ENCODE peak calls at places on chromosome 12, in five cellular contexts. O, Y, B, N and K are unnamed samples. For H3K4me1 and H3K36me3, the result is how much of the 10 kb centered on the place peaks cover.

GRCh38 chr12:14416658-14417057 is 51.2 kb downstream of the ATF7IP start:
- DNase-seq in B (no peak), N (no peak), Y (no peak), O (no peak), K (peak)

GRCh38 chr12:16130359-16130758 is 147.1 kb downstream of the SLC15A5 start:
- DNase-seq in Y (no peak), N (no peak), B (no peak), O (no peak), K (no peak)

GRCh38 chr12:11795910-11796459 is 146.5 kb downstream of the ETV6 start:
- DNase-seq in Y (no peak), O (no peak), B (no peak), N (no peak), K (no peak)

GRCh38 chr12:132474237-132474741 is 15.7 kb upstream of the FBRSL1 start:
- DNase-seq in Y (no peak), B (peak), N (no peak), O (peak), K (no peak)

GRCh38 chr12:119412811-119413794 is 78.6 kb downstream of the CCDC60 start:
- DNase-seq in Y (peak), N (peak), B (peak), O (no peak), K (peak)

GRCh38 chr12:127677537-127678131 is 589.3 kb upstream of the TMEM132C start:
- DNase-seq in N (peak), B (peak), Y (peak), O (no peak), K (peak)

GRCh38 chr12:48003226-48004038 is 844 bp downstream of the COL2A1 start:
- DNase-seq in N (no peak), B (no peak), O (no peak), Y (no peak), K (peak)

GRCh38 chr12:5191803-5192538 is 148.3 kb downstream of the KCNA5 start:
- DNase-seq in Y (no peak), O (no peak), B (no peak), N (no peak), K (no peak)

GRCh38 chr12:66636771-66637170 is 42.1 kb downstream of the GRIP1 start:
- DNase-seq in B (peak), N (no peak), Y (no peak), O (no peak), K (no peak)

GRCh38 chr12:58537278-58537677 is 383.0 kb downstream of the LRIG3 start:
- DNase-seq in N (no peak), Y (no peak), O (no peak), B (no peak), K (no peak)

GRCh38 chr12:96070670-96071279 is 35.4 kb upstream of the LTA4H start:
- DNase-seq in O (no peak), Y (no peak), N (peak), B (no peak), K (peak)

GRCh38 chr12:111029305-111029704 is 108.9 kb upstream of the MYL2 start:
- DNase-seq in O (peak), Y (no peak), N (no peak), B (no peak), K (no peak)

GRCh38 chr12:114673169-114673833 is 10.7 kb downstream of the TBX3 start:
- DNase-seq in Y (no peak), O (no peak), N (no peak), B (no peak), K (no peak)

GRCh38 chr12:98154850-98155249 is 360.5 kb upstream of the TMPO start:
- DNase-seq in N (no peak), Y (no peak), O (no peak), B (no peak), K (peak)

GRCh38 chr12:68639396-68639767 is 28.7 kb downstream of the RAP1B start:
- DNase-seq in O (no peak), N (no peak), Y (no peak), B (no peak), K (no peak)

GRCh38 chr12:7151532-7151931 is 21.4 kb downstream of the CLSTN3 start:
- DNase-seq in N (no peak), Y (no peak), B (no peak), O (no peak), K (no peak)

GRCh38 chr12:111404362-111405148 is 1.2 kb upstream of the SH2B3 start:
- DNase-seq in Y (no peak), B (no peak), N (no peak), O (no peak), K (no peak)

GRCh38 chr12:60926256-60926655 is 1330.4 kb downstream of the SLC16A7 start:
- DNase-seq in N (no peak), B (no peak), Y (no peak), O (no peak), K (no peak)

GRCh38 chr12:106170285-106170684 is 31.5 kb upstream of the NUAK1 start:
- DNase-seq in Y (no peak), N (no peak), B (no peak), O (no peak), K (no peak)

GRCh38 chr12:21353487-21353886 is 18.8 kb upstream of the SLCO1A2 start:
- DNase-seq in N (no peak), B (no peak), Y (no peak), O (no peak), K (no peak)

GRCh38 chr12:77995436-77996167 is 164.9 kb downstream of the NAV3 start:
- DNase-seq in N (no peak), O (no peak), B (no peak), Y (no peak), K (no peak)

GRCh38 chr12:46664771-46665287 is 161.0 kb downstream of the SLC38A4 start:
- DNase-seq in N (no peak), O (no peak), B (no peak), Y (no peak), K (no peak)

GRCh38 chr12:55619352-55620138 is 17.1 kb upstream of the OR10P1 start:
- DNase-seq in N (peak), Y (no peak), O (no peak), B (no peak), K (peak)

GRCh38 chr12:69739287-69740191 is 879 bp downstream of the RAB3IP start:
- DNase-seq in O (peak), N (peak), B (peak), Y (no peak), K (peak)

GRCh38 chr12:117513353-117513752 is 151.9 kb upstream of the NOS1 start:
- DNase-seq in B (no peak), N (no peak), Y (no peak), O (no peak), K (no peak)

GRCh38 chr12:11758838-11759509 is 109.5 kb downstream of the ETV6 start:
- DNase-seq in N (peak), B (peak), O (peak), Y (no peak), K (no peak)

GRCh38 chr12:53210843-53211242 is 3.8 kb upstream of the ITGB7 start:
- DNase-seq in N (no peak), O (peak), B (no peak), Y (no peak), K (no peak)

GRCh38 chr12:113142173-113142885 is 6.8 kb upstream of the RASAL1 start:
- DNase-seq in Y (no peak), O (peak), N (peak), B (peak), K (no peak)

GRCh38 chr12:55822228-55822627 is 4.4 kb downstream of the ORMDL2 start:
- DNase-seq in B (no peak), O (no peak), N (no peak), Y (no peak), K (no peak)

GRCh38 chr12:5628501-5628900 is 196.6 kb downstream of the NTF3 start:
- DNase-seq in B (no peak), O (no peak), N (no peak), Y (no peak), K (no peak)

GRCh38 chr12:59858508-59858907 is 262.7 kb downstream of the SLC16A7 start:
- DNase-seq in Y (no peak), O (no peak), N (peak), B (no peak), K (no peak)

GRCh38 chr12:111749391-111749790 is 17.3 kb upstream of the ALDH2 start:
- DNase-seq in O (no peak), B (no peak), Y (no peak), N (no peak), K (no peak)

GRCh38 chr12:9113296-9113986 is 2.3 kb downstream of the A2M start:
- DNase-seq in N (no peak), B (no peak), Y (no peak), O (no peak), K (no peak)

GRCh38 chr12:87812711-87813110 is 216.5 kb downstream of the C12orf50 start:
- DNase-seq in O (no peak), B (no peak), Y (no peak), N (no peak), K (no peak)

GRCh38 chr12:18799561-18799960 is 61.6 kb downstream of the CAPZA3 start:
- DNase-seq in B (no peak), O (no peak), Y (no peak), N (no peak), K (no peak)

GRCh38 chr12:8037947-8038346 is 5.4 kb downstream of the FOXJ2 start:
- DNase-seq in O (no peak), Y (no peak), N (no peak), B (no peak), K (no peak)

GRCh38 chr12:64229240-64229639 is 7.1 kb upstream of the KICS2 start:
- DNase-seq in Y (no peak), N (no peak), B (no peak), O (no peak), K (no peak)

GRCh38 chr12:19561411-19561961 is 122.2 kb downstream of the AEBP2 start:
- DNase-seq in B (no peak), Y (no peak), O (no peak), N (no peak), K (no peak)

GRCh38 chr12:80441921-80442320 is 2.1 kb upstream of the PTPRQ start:
- DNase-seq in N (no peak), Y (no peak), B (no peak), O (no peak), K (no peak)

GRCh38 chr12:57135487-57135886 is 7.2 kb downstream of the LRP1 start:
- DNase-seq in O (no peak), B (peak), N (peak), Y (no peak), K (no peak)

GRCh38 chr12:57135939-57136338 is 7.7 kb downstream of the LRP1 start:
- DNase-seq in N (no peak), O (peak), Y (no peak), B (peak), K (no peak)

GRCh38 chr12:57141249-57141648 is 6.2 kb downstream of the LRP1-AS start:
- DNase-seq in O (no peak), Y (no peak), N (peak), B (peak), K (no peak)

GRCh38 chr12:57139796-57140649 is 7.4 kb downstream of the LRP1-AS start:
- DNase-seq in B (no peak), O (no peak), N (no peak), Y (no peak), K (no peak)

GRCh38 chr12:57138526-57139272 is 8.7 kb downstream of the LRP1-AS start:
- DNase-seq in B (peak), O (no peak), N (peak), Y (peak), K (no peak)
- H3K4me1 ChIP-seq in B (half or more), O (half or more), N (half or more), Y (half or more), K (under half)

GRCh38 chr12:33438025-33438772 is 1.4 kb downstream of the SYT10 start:
- DNase-seq in Y (no peak), N (no peak), O (no peak), B (no peak), K (no peak)
- H3K4me3 ChIP-seq in Y (peak), N (peak), O (no peak), B (no peak), K (no peak)

GRCh38 chr12:49795654-49796105 is 32.5 kb downstream of the NCKAP5L start:
- DNase-seq in Y (no peak), B (no peak), N (no peak), O (no peak), K (no peak)

GRCh38 chr12:49798248-49798647 is 30.0 kb downstream of the NCKAP5L start:
- DNase-seq in Y (no peak), B (no peak), N (no peak), O (no peak), K (no peak)

GRCh38 chr12:49797452-49797782 is 30.8 kb downstream of the NCKAP5L start:
- DNase-seq in Y (no peak), N (no peak), O (no peak), B (no peak), K (no peak)

GRCh38 chr12:49796155-49796554 is 32.1 kb downstream of the NCKAP5L start:
- DNase-seq in Y (no peak), O (peak), B (no peak), N (no peak), K (no peak)

GRCh38 chr12:49796606-49797451 is 31.4 kb downstream of the NCKAP5L start:
- DNase-seq in Y (no peak), N (no peak), B (no peak), O (peak), K (no peak)
- H3K36me3 ChIP-seq in Y (half or more), N (under half), B (half or more), O (half or more), K (under half)

DNA sequence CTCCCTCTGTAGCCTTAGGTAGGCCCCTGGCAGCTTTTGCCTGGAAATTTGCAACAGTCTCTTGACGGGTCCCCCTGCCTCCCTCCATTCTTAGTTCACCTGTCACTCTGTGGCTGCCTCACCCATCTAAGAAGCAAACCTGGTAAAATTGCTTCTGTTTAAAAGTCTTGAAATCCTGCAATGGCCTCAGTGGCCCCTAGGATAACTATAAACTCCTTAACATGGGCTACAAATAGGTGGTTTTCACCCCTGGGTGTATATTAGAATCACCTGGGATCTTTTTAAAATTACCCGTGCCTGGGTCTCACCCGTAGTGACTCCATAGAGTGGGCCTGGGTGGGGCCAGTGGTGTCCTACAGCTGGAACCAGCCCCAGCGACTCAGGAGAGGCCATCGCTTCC is 332.7 kb downstream of the CACNA1C start:
- DNase-seq in B (no peak), Y (no peak), N (no peak), O (no peak), K (no peak)
- H3K4me1 ChIP-seq in B (half or more), Y (under half), N (under half), O (under half), K (under half)

GRCh38 chr12:93944196-93944595 is 204.2 kb upstream of the PLXNC1 start:
- DNase-seq in N (no peak), B (no peak), O (no peak), Y (no peak), K (no peak)
- H3K4me3 ChIP-seq in N (no peak), B (no peak), O (no peak), Y (no peak), K (no peak)

GRCh38 chr12:2936301-2936700 is 22.9 kb upstream of the TEAD4 start:
- DNase-seq in N (no peak), Y (no peak), B (no peak), O (no peak), K (no peak)
- H3K36me3 ChIP-seq in N (under half), Y (half or more), B (half or more), O (half or more), K (under half)

DNA sequence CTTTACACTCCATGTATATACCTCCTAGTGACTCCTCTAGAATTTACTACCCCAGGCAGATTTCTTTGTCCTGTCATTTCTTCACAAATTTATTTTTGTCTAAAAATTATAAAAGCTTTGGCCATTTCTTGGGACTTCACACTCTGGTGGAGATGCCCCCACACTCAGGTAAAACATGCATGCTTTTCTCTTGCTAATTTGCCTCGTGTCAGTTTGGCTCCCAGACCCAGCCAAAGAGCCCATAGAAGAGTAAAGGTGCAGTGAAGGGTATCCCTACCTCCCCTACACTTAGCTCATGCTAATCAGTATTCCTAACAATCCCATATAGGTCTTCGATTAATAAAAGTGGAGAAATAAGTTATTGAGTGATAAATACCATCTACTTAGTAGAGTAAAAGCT is 256.5 kb upstream of the KRR1 start:
- DNase-seq in Y (no peak), O (no peak), N (no peak), B (no peak), K (no peak)
- H3K4me1 ChIP-seq in Y (under half), O (under half), N (under half), B (under half), K (under half)